ENCODE peak calls at places on chromosomes 4 and X, in eight cellular contexts. X is NCI-H1105, Y is iris pigment epithelial cell, K is amniotic stem cell, Q is SK-N-SH, J is GM04504, U is progenitor cell of endocrine pancreas, H is adipocyte. G is an unnamed sample.
A peak's percentile ranks its signal among the peaks of the same experiment; 100 is the strongest.

GRCh38 chr4:114563536-114564315 is 34.9 kb upstream of the UGT8 start:
- DNase-seq in X (no peak), H (peak; percentile 0), K (no peak), U (no peak), J (no peak), Y (peak; percentile 43), Q (no peak), G (no peak)

GRCh38 chrX:68498508-68499379 is at the start of gene YIPF6:
- DNase-seq in J (peak; percentile 46), Q (peak; percentile 90), X (peak; percentile 48), H (peak; percentile 85), U (peak; percentile 48), Y (peak; percentile 65), K (peak; percentile 33), G (peak; percentile 26)

GRCh38 chrX:99184153-99184552 is 1225.9 kb downstream of the PCDH19 start:
- DNase-seq in U (no peak), H (no peak), J (no peak), K (no peak), Y (no peak), Q (no peak), X (no peak), G (no peak)

GRCh38 chrX:154696328-154697045 is 43.1 kb upstream of the CTAG2 start:
- DNase-seq in K (peak; percentile 13), J (peak; percentile 39), Q (no peak), Y (peak; percentile 81), X (no peak), H (peak; percentile 62), U (no peak), G (no peak)

GRCh38 chrX:1903380-1903935 is 288.6 kb downstream of the ASMT start:
- DNase-seq in X (no peak), Y (peak; percentile 6), K (peak; percentile 52), J (no peak), U (no peak), Q (no peak), H (peak; percentile 57), G (no peak)

GRCh38 chr4:155371432-155372043 is 5.2 kb downstream of the MAP9 start:
- DNase-seq in Y (peak; percentile 12), J (no peak), K (no peak), Q (peak; percentile 35), H (peak; percentile 68), X (peak; percentile 16), U (no peak), G (no peak)

GRCh38 chrX:103376979-103377324 is 614 bp downstream of the BEX3 start:
- DNase-seq in J (no peak), K (no peak), Q (peak; percentile 67), H (peak; percentile 43), Y (no peak), X (peak; percentile 32), U (peak; percentile 23), G (no peak)

GRCh38 chr4:65665951-65666523 is 4.3 kb downstream of the EPHA5 start:
- DNase-seq in Q (no peak), X (peak; percentile 30), U (no peak), Y (no peak), K (no peak), J (no peak), H (peak; percentile 38), G (no peak)

GRCh38 chr4:179110816-179111215 is 1668.6 kb upstream of the AGA start:
- DNase-seq in U (no peak), K (no peak), X (no peak), Q (no peak), J (no peak), Y (peak; percentile 19), H (no peak), G (no peak)

GRCh38 chrX:150872773-150873336 is 25.6 kb downstream of the CD99L2 start:
- DNase-seq in K (no peak), J (no peak), U (no peak), Y (no peak), Q (no peak), H (no peak), X (no peak), G (no peak)

GRCh38 chr4:87426865-87427517 is 4.6 kb downstream of the NUDT9 start:
- DNase-seq in X (no peak), U (no peak), H (no peak), K (no peak), Y (no peak), J (no peak), Q (no peak), G (no peak)